ENCODE peak calls at places on chromosomes 5 and 9, in four cellular contexts. K is HepG2, B is GM12878, Y is K562. O is an unnamed sample.

GRCh38 chr5:37668524-37669047 is 171.3 kb downstream of the GDNF start:
- DNase-seq in K (peak), B (no peak), Y (peak), O (peak)

GRCh38 chr5:12467799-12468198 is 563.6 kb upstream of the CTNND2 start:
- DNase-seq in B (no peak), Y (no peak), K (no peak), O (no peak)

GRCh38 chr5:56095579-56096102 is 100.9 kb upstream of the IL6ST start:
- DNase-seq in K (no peak), Y (no peak), B (peak), O (no peak)

GRCh38 chr9:129643706-129644105 is 1.8 kb upstream of the ASB6 start:
- DNase-seq in K (no peak), B (no peak), Y (no peak), O (no peak)

GRCh38 chr5:75551471-75551870 is 39.8 kb downstream of the POLK start:
- DNase-seq in Y (no peak), K (no peak), B (no peak), O (no peak)

GRCh38 chr5:152505442-152506042 is 100.5 kb upstream of the NMUR2 start:
- DNase-seq in B (no peak), Y (peak), K (peak), O (peak)

GRCh38 chr9:90981726-90982125 is 180.1 kb downstream of the SYK start:
- DNase-seq in B (no peak), Y (no peak), K (no peak), O (no peak)

GRCh38 chr9:129176786-129177442 is 1.1 kb downstream of the IER5L start:
- DNase-seq in Y (no peak), B (no peak), K (no peak), O (no peak)

GRCh38 chr5:177185993-177186392 is 52.4 kb downstream of the NSD1 start:
- DNase-seq in K (no peak), Y (no peak), B (no peak), O (no peak)

GRCh38 chr5:148569948-148570347 is 84.4 kb downstream of the HTR4 start:
- DNase-seq in Y (no peak), K (no peak), B (no peak), O (no peak)

GRCh38 chr9:136170291-136170901 is 34.5 kb downstream of the LHX3 start:
- DNase-seq in K (no peak), Y (peak), B (no peak), O (peak)

GRCh38 chr9:113581865-113582697 is 118.6 kb downstream of the RGS3 start:
- DNase-seq in B (peak), K (no peak), Y (no peak), O (no peak)

GRCh38 chr9:86885232-86885631 is 62.1 kb downstream of the GAS1 start:
- DNase-seq in K (no peak), B (no peak), Y (no peak), O (no peak)

GRCh38 chr5:160504906-160505305 is 83.3 kb downstream of the PTTG1 start:
- DNase-seq in K (no peak), Y (no peak), B (no peak), O (no peak)

GRCh38 chr5:123701511-123702200 is 189.7 kb downstream of the CSNK1G3 start:
- DNase-seq in K (no peak), Y (no peak), B (no peak), O (no peak)

GRCh38 chr9:106127771-106128170 is 433.4 kb downstream of the TMEM38B start:
- DNase-seq in K (no peak), Y (no peak), B (no peak), O (no peak)

GRCh38 chr9:26463841-26464240 is 428.8 kb downstream of the CAAP1 start:
- DNase-seq in K (no peak), Y (no peak), B (no peak), O (no peak)

GRCh38 chr9:33340186-33340585 is 49.9 kb downstream of the NFX1 start:
- DNase-seq in B (no peak), K (no peak), Y (no peak), O (no peak)

GRCh38 chr5:55894135-55894534 is 43.0 kb downstream of the IL31RA start:
- DNase-seq in B (no peak), Y (no peak), K (no peak), O (no peak)

GRCh38 chr5:151221574-151221973 is 2.3 kb downstream of the CCDC69 start:
- DNase-seq in K (no peak), B (no peak), Y (peak), O (no peak)

GRCh38 chr9:128118971-128119665 is 8.4 kb downstream of the PTGES2 start:
- DNase-seq in B (no peak), Y (no peak), K (no peak), O (no peak)

GRCh38 chr5:136011427-136012001 is 17.3 kb upstream of the TGFBI start:
- DNase-seq in B (no peak), K (no peak), Y (no peak), O (no peak)

GRCh38 chr9:124770359-124771020 is 621 bp downstream of the NR6A1 start:
- DNase-seq in Y (peak), K (no peak), B (no peak), O (peak)

GRCh38 chr5:107783551-107783950 is 112.8 kb upstream of the EFNA5 start:
- DNase-seq in Y (no peak), K (no peak), B (no peak), O (no peak)

GRCh38 chr5:82470185-82470584 is 192.0 kb upstream of the RPS23 start:
- DNase-seq in Y (no peak), B (no peak), K (no peak), O (no peak)

GRCh38 chr9:137457406-137458193 is 1.5 kb downstream of the NSMF start:
- DNase-seq in Y (no peak), K (no peak), B (no peak), O (no peak)

GRCh38 chr5:9545959-9546851 is at the start of gene SEMA5A:
- DNase-seq in B (no peak), K (no peak), Y (peak), O (no peak)
- TF ChIP-seq TARDBP in B (no peak), K (no peak), Y (no peak), O (no peak)

GRCh38 chr5:6742081-6742758 is 29.0 kb downstream of the TENT4A start:
- DNase-seq in B (no peak), Y (no peak), K (no peak), O (no peak)
- TF ChIP-seq TARDBP in B (no peak), Y (no peak), K (no peak), O (no peak)

GRCh38 chr5:147455822-147456221 is 54.0 kb downstream of the DPYSL3 start:
- DNase-seq in B (no peak), Y (no peak), K (no peak), O (no peak)
- TF ChIP-seq TARDBP in B (no peak), Y (no peak), K (no peak), O (no peak)

GRCh38 chr9:109263358-109263757 is 57.5 kb downstream of the EPB41L4B start:
- DNase-seq in Y (no peak), B (no peak), K (no peak), O (no peak)

GRCh38 chr9:109269839-109270238 is 51.0 kb downstream of the EPB41L4B start:
- DNase-seq in B (no peak), K (no peak), Y (no peak), O (no peak)

GRCh38 chr9:109270441-109270840 is 50.4 kb downstream of the EPB41L4B start:
- DNase-seq in K (no peak), Y (no peak), B (no peak), O (no peak)

GRCh38 chr9:109267555-109267954 is 53.3 kb downstream of the EPB41L4B start:
- DNase-seq in Y (no peak), B (no peak), K (no peak), O (no peak)

DNA sequence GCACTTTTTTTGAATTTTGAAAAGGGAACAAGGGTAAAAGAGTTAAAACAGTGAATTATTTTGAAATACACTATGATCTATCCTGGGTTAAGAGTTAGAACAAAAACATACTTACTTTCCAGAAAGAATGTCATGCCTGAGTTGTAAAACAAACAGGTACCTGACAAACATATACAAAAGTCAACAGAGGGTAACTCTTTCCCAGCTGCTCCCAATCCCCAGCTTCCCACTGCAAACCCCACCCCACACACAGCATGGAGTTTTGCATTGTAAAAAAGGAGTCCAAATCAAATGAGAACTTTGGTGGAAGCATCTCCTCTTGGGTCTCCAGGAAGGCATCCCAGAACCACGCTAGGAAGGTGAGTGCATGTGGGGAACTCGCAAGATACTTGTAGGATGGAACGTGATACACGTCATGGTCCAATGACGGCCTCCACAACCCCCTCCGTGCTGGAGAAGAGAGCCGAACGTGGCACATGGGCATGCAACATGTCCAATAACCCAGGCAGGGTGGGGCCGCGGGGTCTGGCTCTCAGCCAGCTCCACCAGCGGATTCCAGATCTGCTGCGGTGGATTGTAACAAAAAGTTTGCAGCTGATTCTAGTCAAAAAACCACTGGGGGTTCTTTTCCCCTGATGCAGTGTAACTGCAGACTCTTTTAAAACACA is 55.9 kb downstream of the EPB41L4B start:
- DNase-seq in B (no peak), Y (no peak), K (no peak), O (no peak)
- TF ChIP-seq TARDBP in B (no peak), Y (no peak), K (no peak), O (no peak)

GRCh38 chr5:33891731-33892418 is at the start of gene ADAMTS12:
- DNase-seq in B (no peak), Y (no peak), K (no peak), O (peak)
- TF ChIP-seq TARDBP in B (no peak), Y (no peak), K (no peak), O (no peak)

GRCh38 chr5:173474881-173475287 is 141.6 kb downstream of the BOD1 start:
- DNase-seq in Y (no peak), K (no peak), B (no peak), O (no peak)
- TF ChIP-seq TARDBP in Y (no peak), K (no peak), B (no peak), O (no peak)

DNA sequence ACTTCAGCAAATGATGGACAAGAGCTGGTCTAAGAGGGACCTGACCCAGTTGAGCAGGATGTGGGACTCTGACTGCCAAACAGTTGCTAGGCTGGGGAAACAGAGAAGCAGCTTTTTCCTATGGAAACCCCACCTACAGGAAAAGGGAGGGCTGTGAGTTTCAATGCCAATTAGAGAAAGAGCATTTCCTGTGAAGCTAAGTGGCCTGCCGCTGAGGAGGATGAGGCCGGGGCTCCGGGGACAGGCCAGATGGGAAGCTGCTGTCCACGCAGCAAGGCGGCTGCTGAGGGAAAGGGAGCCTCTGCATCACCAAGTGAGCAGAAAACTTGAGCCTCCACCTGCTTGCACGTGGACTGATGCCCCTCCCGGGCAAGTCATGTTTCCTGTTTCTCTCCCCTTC is at the start of gene PCDH12:
- DNase-seq in B (no peak), Y (no peak), K (no peak), O (no peak)
- TF ChIP-seq TARDBP in B (no peak), Y (no peak), K (no peak), O (no peak)